ENCODE peak calls at places on chromosomes 13 and 19, in six cellular contexts. L is B cell, A is HCT116, O is AG04450, R is thoracic aorta, M is lower leg skin. T is an unnamed sample.

GRCh38 chr13:111902726-111903125 is 164.2 kb upstream of the SOX1 start:
- DNase-seq in R (no peak), M (peak), A (no peak), O (no peak), L (no peak), T (peak)

GRCh38 chr13:109655206-109655600 is 131.2 kb downstream of the IRS2 start:
- DNase-seq in M (no peak), A (no peak), L (no peak), O (no peak), R (no peak), T (no peak)

GRCh38 chr13:104015646-104016396 is 949.6 kb upstream of the SLC10A2 start:
- DNase-seq in A (no peak), R (no peak), O (peak), M (no peak), L (no peak), T (no peak)

GRCh38 chr13:67841071-67841470 is 610.9 kb upstream of the PCDH9 start:
- DNase-seq in L (no peak), O (no peak), R (no peak), M (no peak), A (no peak), T (no peak)

GRCh38 chr19:54153731-54154326 is 5.7 kb downstream of the LENG1 start:
- DNase-seq in L (no peak), M (no peak), O (no peak), R (no peak), A (no peak), T (no peak)

GRCh38 chr19:46718157-46718933 is 1.4 kb upstream of the PRKD2 start:
- DNase-seq in L (peak), A (no peak), M (no peak), R (no peak), O (no peak), T (no peak)

GRCh38 chr19:48899781-48900476 is at the start of gene NUCB1:
- DNase-seq in M (peak), R (peak), L (peak), A (peak), O (peak), T (peak)

GRCh38 chr19:5588441-5588840 is 20.7 kb upstream of the TINCR start:
- DNase-seq in L (no peak), R (no peak), A (no peak), O (no peak), M (no peak), T (no peak)

GRCh38 chr13:72379581-72379980 is 347.8 kb downstream of the MZT1 start:
- DNase-seq in R (no peak), M (no peak), O (no peak), A (no peak), L (no peak), T (no peak)

GRCh38 chr13:109105899-109106298 is 476.5 kb downstream of the MYO16 start:
- DNase-seq in R (no peak), O (peak), L (no peak), M (no peak), A (no peak), T (no peak)

GRCh38 chr19:51394045-51394836 is 3.9 kb upstream of the C19orf84 start:
- DNase-seq in O (peak), L (peak), M (peak), R (peak), A (peak), T (peak)
- TF ChIP-seq CTCF in O (no peak), L (peak), M (no peak), R (no peak), A (no peak), T (no peak)

GRCh38 chr19:16901491-16902175 is 12.8 kb downstream of the F2RL3 start:
- DNase-seq in R (no peak), O (no peak), M (no peak), A (no peak), L (no peak), T (no peak)

GRCh38 chr19:16898306-16899015 is 9.7 kb downstream of the F2RL3 start:
- DNase-seq in M (no peak), R (no peak), A (no peak), L (no peak), O (no peak), T (no peak)

GRCh38 chr19:16897572-16898056 is 8.8 kb downstream of the F2RL3 start:
- DNase-seq in A (no peak), R (no peak), L (no peak), M (peak), O (no peak), T (no peak)

GRCh38 chr19:16896913-16897571 is 8.2 kb downstream of the F2RL3 start:
- DNase-seq in M (peak), L (peak), R (peak), O (peak), A (peak), T (peak)

GRCh38 chr19:16899566-16900075 is 10.8 kb downstream of the F2RL3 start:
- DNase-seq in M (no peak), L (no peak), A (peak), R (no peak), O (no peak), T (no peak)
- TF ChIP-seq CTCF in M (no peak), L (peak), A (peak), R (no peak), O (peak), T (peak)

DNA sequence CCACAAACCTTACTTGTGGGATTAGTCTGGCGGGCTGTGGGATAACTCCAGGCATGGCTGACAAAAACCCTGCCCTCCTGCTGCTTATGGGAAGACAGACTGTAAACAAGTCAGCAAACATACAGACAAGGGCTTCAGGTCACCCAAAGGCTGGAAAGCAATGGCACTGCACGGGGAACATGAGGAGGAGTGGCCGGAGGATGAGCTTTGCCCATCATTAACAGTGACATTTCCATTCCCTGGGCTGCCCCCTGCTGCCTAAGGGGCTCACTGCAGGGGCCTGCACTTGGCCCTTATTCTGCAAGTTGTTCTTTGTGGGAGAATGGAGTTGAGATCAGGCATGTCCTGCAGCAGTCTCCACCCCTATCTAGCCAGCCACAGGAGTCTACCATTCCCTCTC is 91.3 kb downstream of the UQCRFS1 start:
- DNase-seq in R (no peak), O (no peak), M (no peak), L (no peak), A (no peak), T (no peak)
- TF ChIP-seq CTCF in R (no peak), O (peak), M (no peak), L (no peak), A (peak), T (peak)

DNA sequence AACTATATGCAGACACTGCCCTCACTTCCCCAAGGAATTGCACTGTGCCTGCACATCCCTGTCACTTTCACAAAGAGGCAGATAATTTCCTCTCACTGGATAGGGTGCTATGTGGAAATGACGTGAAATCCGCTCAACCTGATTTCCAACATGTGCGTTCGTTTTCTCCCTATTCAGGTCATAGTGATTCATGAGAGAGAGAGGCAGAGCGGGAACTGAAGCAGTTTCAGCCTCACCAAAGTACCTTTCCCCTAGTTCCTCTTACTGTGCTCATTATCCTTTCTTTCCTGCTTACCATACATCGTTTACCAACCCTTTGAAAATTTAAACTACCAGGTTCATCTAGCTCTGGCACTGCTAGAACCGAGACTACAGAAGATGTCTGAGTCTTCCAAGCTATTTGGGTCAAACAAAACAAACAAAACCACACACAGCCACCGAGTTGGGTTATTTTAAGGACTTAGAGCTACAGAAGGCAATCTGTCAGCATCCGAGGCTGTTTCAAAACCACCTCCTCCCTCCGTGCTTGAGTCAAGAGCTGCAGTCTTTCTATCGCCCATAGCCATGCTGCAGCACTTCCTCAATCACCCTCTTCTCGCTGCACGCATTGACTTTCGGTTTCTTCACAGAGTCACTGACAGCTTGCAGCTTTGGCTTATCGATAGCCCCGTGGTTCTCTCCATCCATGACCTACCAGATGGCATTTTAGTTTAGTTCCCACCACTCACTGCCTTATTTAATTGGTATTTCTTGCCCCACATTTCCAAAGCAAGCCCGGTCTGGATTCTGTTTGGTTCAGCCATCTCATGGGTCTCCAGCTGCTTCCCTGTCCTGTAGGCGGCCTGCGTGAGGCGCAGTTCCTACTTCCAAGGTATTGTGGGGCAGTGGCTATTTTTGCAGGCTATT is 1395.8 kb downstream of the EFNB2 start:
- DNase-seq in L (peak), A (peak), M (peak), R (no peak), O (no peak), T (no peak)
- TF ChIP-seq CTCF in L (peak), A (peak), M (no peak), R (peak), O (peak), T (no peak)

GRCh38 chr19:40933025-40933424 is 51.0 kb upstream of the CYP2A7 start:
- DNase-seq in M (no peak), L (no peak), A (no peak), O (no peak), R (no peak), T (no peak)
- TF ChIP-seq CTCF in M (no peak), L (no peak), A (peak), O (no peak), R (no peak), T (no peak)

GRCh38 chr13:99125335-99125915 is 75.2 kb upstream of the UBAC2 start:
- DNase-seq in O (no peak), A (no peak), M (no peak), R (no peak), L (no peak), T (no peak)

GRCh38 chr13:99124046-99124400 is 76.6 kb upstream of the UBAC2 start:
- DNase-seq in M (no peak), O (no peak), R (no peak), L (no peak), A (no peak), T (no peak)

GRCh38 chr13:99122171-99122570 is 78.5 kb upstream of the UBAC2 start:
- DNase-seq in M (no peak), O (no peak), L (no peak), A (no peak), R (no peak), T (no peak)

GRCh38 chr13:99124695-99125334 is 75.8 kb upstream of the UBAC2 start:
- DNase-seq in L (no peak), A (peak), O (no peak), M (no peak), R (no peak), T (no peak)

GRCh38 chr13:99123101-99124045 is 77.3 kb upstream of the UBAC2 start:
- DNase-seq in O (no peak), A (no peak), M (no peak), R (no peak), L (no peak), T (no peak)
- TF ChIP-seq CTCF in O (no peak), A (no peak), M (no peak), R (no peak), L (no peak), T (no peak)

DNA sequence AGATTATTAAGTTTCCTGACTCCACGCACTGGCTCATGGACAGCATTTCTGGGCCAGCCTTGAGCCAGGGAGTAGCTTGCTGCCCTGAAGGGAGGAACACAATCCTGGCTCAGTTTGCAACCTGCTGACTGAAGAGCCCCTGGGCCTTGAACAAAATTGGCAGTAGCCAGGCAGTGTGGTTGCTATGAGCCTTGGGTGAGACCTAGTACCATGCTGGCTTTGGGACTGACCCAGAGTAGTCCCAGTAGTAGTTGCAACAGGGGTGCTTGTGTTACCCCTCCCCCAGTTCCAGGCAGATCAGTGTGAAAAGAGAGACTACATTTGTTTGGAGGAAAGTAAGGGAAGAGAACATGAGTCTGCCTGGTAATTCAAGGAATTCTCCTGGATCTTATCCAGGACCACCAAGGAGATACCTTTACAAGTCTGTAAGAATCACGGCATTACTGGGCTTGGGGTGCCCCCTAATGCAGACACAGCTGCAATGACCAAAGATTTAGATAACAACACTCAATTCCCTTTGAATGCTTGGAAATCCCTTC is 22.0 kb downstream of the ITGBL1 start:
- DNase-seq in O (peak), R (no peak), A (no peak), M (no peak), L (no peak), T (no peak)
- TF ChIP-seq CTCF in O (peak), R (peak), A (no peak), M (no peak), L (no peak), T (peak)

GRCh38 chr19:51107406-51108065 is 673 bp downstream of the CTU1 start:
- DNase-seq in R (no peak), O (no peak), A (peak), M (peak), L (no peak), T (no peak)
- TF ChIP-seq CTCF in R (no peak), O (no peak), A (peak), M (no peak), L (peak), T (no peak)

GRCh38 chr19:37719927-37720265 is 335 bp upstream of the ZNF607 start:
- DNase-seq in R (no peak), M (no peak), L (no peak), O (no peak), A (no peak), T (no peak)
- TF ChIP-seq CTCF in R (peak), M (no peak), L (peak), O (no peak), A (no peak), T (peak)